ENCODE peak calls at places on chromosomes 13 and 19, in ten cellular contexts. Y, V, B, H, L, E, T, O, J and C are unnamed samples.
A peak's percentile ranks its signal among the peaks of the same experiment; 100 is the strongest.

GRCh38 chr19:28541602-28542393 is 671.2 kb downstream of the UQCRFS1 start:
- DNase-seq in Y (no peak), V (no peak), B (no peak), H (no peak), L (no peak), E (no peak), T (no peak), O (no peak), J (no peak), C (no peak)

GRCh38 chr19:34120846-34121639 is 51.3 kb upstream of the LSM14A start:
- DNase-seq in Y (peak; percentile 69), V (peak; percentile 54), B (no peak), H (no peak), L (peak; percentile 20), E (peak; percentile 52), T (peak; percentile 60), O (peak; percentile 21), J (no peak), C (peak; percentile 38)

GRCh38 chr13:75876371-75877050 is 240.4 kb downstream of the LMO7 start:
- DNase-seq in Y (peak; percentile 61), V (peak; percentile 71), B (no peak), H (no peak), L (peak; percentile 26), E (peak; percentile 73), T (peak; percentile 74), O (peak; percentile 57), J (peak; percentile 34), C (peak; percentile 34)

GRCh38 chr13:53090507-53090906 is 61.9 kb downstream of the OLFM4 start:
- DNase-seq in Y (no peak), V (no peak), B (no peak), H (no peak), L (no peak), E (no peak), T (no peak), O (no peak), J (no peak), C (no peak)

GRCh38 chr19:53333071-53333465 is 481 bp upstream of the ZNF845 start:
- DNase-seq in Y (peak; percentile 44), V (no peak), B (no peak), H (peak; percentile 62), L (peak; percentile 4), E (no peak), T (peak; percentile 4), O (no peak), J (peak; percentile 38), C (peak; percentile 70)

GRCh38 chr19:1808395-1808731 is 3.7 kb downstream of the ATP8B3 start:
- DNase-seq in Y (no peak), V (no peak), B (no peak), H (no peak), L (no peak), E (no peak), T (no peak), O (no peak), J (no peak), C (no peak)

GRCh38 chr13:51396352-51396751 is 56.5 kb downstream of the INTS6 start:
- DNase-seq in Y (no peak), V (peak; percentile 58), B (no peak), H (no peak), L (no peak), E (peak; percentile 33), T (no peak), O (no peak), J (no peak), C (no peak)

GRCh38 chr19:52527134-52527953 is at the start of gene ZNF808:
- DNase-seq in Y (peak; percentile 96), V (peak; percentile 90), B (peak; percentile 96), H (peak; percentile 98), L (peak; percentile 61), E (peak; percentile 87), T (peak; percentile 95), O (peak; percentile 99), J (peak; percentile 99), C (peak; percentile 96)

GRCh38 chr19:50554212-50554611 is 14.0 kb downstream of the LRRC4B start:
- DNase-seq in Y (no peak), V (no peak), B (no peak), H (no peak), L (no peak), E (no peak), T (no peak), O (no peak), J (no peak), C (no peak)

GRCh38 chr13:102724923-102725322 is 30.1 kb upstream of the METTL21C start:
- DNase-seq in Y (peak; percentile 27), V (no peak), B (no peak), H (no peak), L (no peak), E (peak; percentile 24), T (peak; percentile 34), O (no peak), J (no peak), C (peak; percentile 3)

GRCh38 chr19:45349430-45349941 is 8.9 kb downstream of the KLC3 start:
- DNase-seq in Y (no peak), V (no peak), B (no peak), H (no peak), L (no peak), E (no peak), T (no peak), O (no peak), J (no peak), C (no peak)

GRCh38 chr13:26653310-26653709 is 95.8 kb downstream of the WASF3 start:
- DNase-seq in Y (no peak), V (peak; percentile 57), B (no peak), H (no peak), L (no peak), E (peak; percentile 74), T (no peak), O (no peak), J (no peak), C (peak; percentile 21)

GRCh38 chr19:3367572-3368440 is 1.4 kb downstream of the NFIC start:
- DNase-seq in Y (no peak), V (peak; percentile 56), B (no peak), H (peak; percentile 56), L (no peak), E (no peak), T (peak; percentile 38), O (peak; percentile 53), J (no peak), C (no peak)

GRCh38 chr19:35125270-35125717 is 9.6 kb downstream of the LGI4 start:
- DNase-seq in Y (no peak), V (no peak), B (no peak), H (no peak), L (no peak), E (no peak), T (no peak), O (no peak), J (no peak), C (no peak)

GRCh38 chr13:52010890-52011689 is at the start of gene ATP7B:
- DNase-seq in Y (no peak), V (peak; percentile 41), B (no peak), H (peak; percentile 65), L (no peak), E (no peak), T (peak; percentile 35), O (peak; percentile 41), J (no peak), C (peak; percentile 9)

GRCh38 chr13:61410266-61410665 is 5.4 kb downstream of the PCDH20 start:
- DNase-seq in Y (no peak), V (no peak), B (no peak), H (no peak), L (no peak), E (no peak), T (no peak), O (no peak), J (no peak), C (no peak)

GRCh38 chr19:55640577-55641375 is at the start of gene ZNF580:
- DNase-seq in Y (peak; percentile 69), V (peak; percentile 91), B (no peak), H (peak; percentile 72), L (no peak), E (peak; percentile 78), T (peak; percentile 87), O (peak; percentile 58), J (peak; percentile 71), C (peak; percentile 88)

DNA sequence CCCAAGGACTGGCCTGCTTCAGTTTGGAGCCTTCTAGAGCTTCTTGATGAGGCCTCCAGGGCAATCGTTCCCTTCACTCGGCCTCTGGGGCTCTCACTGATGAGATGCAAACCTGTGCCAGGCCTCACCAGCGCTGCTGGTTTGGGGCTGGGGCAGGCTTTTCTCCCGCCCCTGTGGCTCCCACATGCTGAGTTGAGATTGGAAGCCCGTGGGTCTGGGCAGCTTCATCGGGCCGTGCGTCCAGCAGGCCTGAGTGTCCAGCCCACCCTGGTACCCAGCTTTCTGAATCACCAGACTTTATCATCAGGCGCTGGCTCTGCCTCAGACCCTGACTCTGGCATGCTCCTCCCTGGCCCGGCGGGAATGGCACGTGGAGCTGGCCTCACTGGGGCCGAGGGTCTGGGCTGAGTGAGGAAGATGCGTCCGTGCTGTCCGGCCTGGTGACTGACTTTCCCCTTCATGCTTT is 4.3 kb downstream of the CALM3 start:
- DNase-seq in Y (no peak), V (no peak), B (no peak), H (no peak), L (no peak), E (no peak), T (no peak), O (no peak), J (no peak), C (no peak)
- H3K4me3 ChIP-seq in Y (no peak overlapping the region), V (no peak overlapping the region), B (no peak overlapping the region), H (no peak overlapping the region), L (no peak overlapping the region), E (no peak overlapping the region), T (no peak overlapping the region), O (no peak overlapping the region), J (peak overlapping the region; percentile 28), C (no peak overlapping the region)

GRCh38 chr19:13060233-13060963 is 42.3 kb downstream of the LYL1 start:
- DNase-seq in Y (no peak), V (no peak), B (no peak), H (no peak), L (no peak), E (no peak), T (no peak), O (peak; percentile 55), J (peak; percentile 64), C (peak; percentile 94)
- H3K27me3 ChIP-seq in Y (peaks cover 10% of the 10 kb centered on the region), V (peaks cover 34% of the 10 kb centered on the region), B (no peaks in the 10 kb centered on the region), H (no peaks in the 10 kb centered on the region), L (no peaks in the 10 kb centered on the region), E (no peaks in the 10 kb centered on the region), T (no peaks in the 10 kb centered on the region), O (no peaks in the 10 kb centered on the region), J (no peaks in the 10 kb centered on the region), C (no peaks in the 10 kb centered on the region)

GRCh38 chr19:54616840-54617560 is 13.3 kb upstream of the LILRB1 start:
- DNase-seq in Y (no peak), V (no peak), B (no peak), H (no peak), L (no peak), E (no peak), T (no peak), O (peak; percentile 16), J (no peak), C (no peak)
- H3K4me3 ChIP-seq in Y (no peak overlapping the region), V (no peak overlapping the region), B (no peak overlapping the region), H (peak overlapping the region; percentile 6), L (no peak overlapping the region), E (no peak overlapping the region), T (no peak overlapping the region), O (no peak overlapping the region), J (no peak overlapping the region), C (no peak overlapping the region)

GRCh38 chr13:42574011-42574410 is at the start of gene TNFSF11:
- DNase-seq in Y (peak; percentile 14), V (no peak), B (no peak), H (no peak), L (no peak), E (no peak), T (no peak), O (no peak), J (no peak), C (peak; percentile 28)
- H3K27me3 ChIP-seq in Y (peaks cover 21% of the 10 kb centered on the region), V (peaks cover 20% of the 10 kb centered on the region), B (no peaks in the 10 kb centered on the region), H (no peaks in the 10 kb centered on the region), L (peaks cover 51% of the 10 kb centered on the region), E (peaks cover 43% of the 10 kb centered on the region), T (peaks cover 5% of the 10 kb centered on the region), O (peaks cover 17% of the 10 kb centered on the region), J (peaks cover 85% of the 10 kb centered on the region), C (peaks cover 13% of the 10 kb centered on the region)